ENCODE peak calls at places on chromosomes 13 and 19, in four cellular contexts. One of them, this sample, is unnamed.
A peak's percentile ranks its signal among the peaks of the same experiment; 100 is the strongest.

GRCh38 chr19:7746903-7747884 is at the start of gene CD209:
- DNase-seq in PC-3: no peak
- DNase-seq in neural progenitor cell: no peak
- DNase-seq in Karpas-422: no peak
- DNase-seq in this sample: no peak

GRCh38 chr19:2726160-2726855 is 5.1 kb upstream of the DIRAS1 start:
- DNase-seq in PC-3: no peak
- DNase-seq in neural progenitor cell: no peak
- DNase-seq in Karpas-422: no peak
- DNase-seq in this sample: no peak

GRCh38 chr19:43809762-43810696 is 7.8 kb upstream of the LYPD5 start:
- DNase-seq in PC-3: peak; percentile 75
- DNase-seq in neural progenitor cell: peak; percentile 71
- DNase-seq in Karpas-422: peak; percentile 84
- DNase-seq in this sample: no peak

GRCh38 chr19:1046836-1047695 is 7.2 kb downstream of the ABCA7 start:
- DNase-seq in PC-3: no peak
- DNase-seq in neural progenitor cell: no peak
- DNase-seq in Karpas-422: no peak
- DNase-seq in this sample: no peak

GRCh38 chr13:76425930-76426329 is 460.3 kb downstream of the KCTD12 start:
- DNase-seq in PC-3: peak; percentile 11
- DNase-seq in neural progenitor cell: no peak
- DNase-seq in Karpas-422: no peak
- DNase-seq in this sample: no peak

GRCh38 chr13:77918391-77919261 is at the start of gene EDNRB:
- DNase-seq in PC-3: no peak
- DNase-seq in neural progenitor cell: peak; percentile 58
- DNase-seq in Karpas-422: no peak
- DNase-seq in this sample: no peak

GRCh38 chr19:3075605-3076431 is 13.5 kb upstream of the TLE5 start:
- DNase-seq in PC-3: peak; percentile 57
- DNase-seq in neural progenitor cell: peak; percentile 74
- DNase-seq in Karpas-422: peak; percentile 84
- DNase-seq in this sample: no peak

GRCh38 chr13:73390100-73390499 is 331.3 kb downstream of the KLF5 start:
- DNase-seq in PC-3: no peak
- DNase-seq in neural progenitor cell: no peak
- DNase-seq in Karpas-422: no peak
- DNase-seq in this sample: no peak

GRCh38 chr13:80547885-80548284 is 207.0 kb upstream of the SPRY2 start:
- DNase-seq in PC-3: no peak
- DNase-seq in neural progenitor cell: no peak
- DNase-seq in Karpas-422: no peak
- DNase-seq in this sample: no peak

GRCh38 chr19:46299004-46299509 is 2.2 kb downstream of the HIF3A start:
- DNase-seq in PC-3: peak; percentile 76
- DNase-seq in neural progenitor cell: no peak
- DNase-seq in Karpas-422: no peak
- DNase-seq in this sample: peak; percentile 74

GRCh38 chr19:48963371-48964204 is 1.5 kb upstream of the FTL start:
- DNase-seq in PC-3: peak; percentile 43
- DNase-seq in neural progenitor cell: peak; percentile 73
- DNase-seq in Karpas-422: peak; percentile 91
- DNase-seq in this sample: peak; percentile 69

GRCh38 chr13:105328212-105328611 is 1207.2 kb downstream of the EFNB2 start:
- DNase-seq in PC-3: no peak
- DNase-seq in neural progenitor cell: no peak
- DNase-seq in Karpas-422: no peak
- DNase-seq in this sample: no peak

GRCh38 chr19:44207126-44207803 is 5.1 kb upstream of the ZNF227 start:
- DNase-seq in PC-3: peak; percentile 94
- DNase-seq in neural progenitor cell: peak; percentile 94
- DNase-seq in Karpas-422: peak; percentile 93
- DNase-seq in this sample: peak; percentile 86

GRCh38 chr19:9531933-9532332 is 6.5 kb downstream of the ZNF426 start:
- DNase-seq in PC-3: peak; percentile 91
- DNase-seq in neural progenitor cell: no peak
- DNase-seq in Karpas-422: no peak
- DNase-seq in this sample: no peak

GRCh38 chr19:11373166-11373884 is 1.1 kb upstream of the SWSAP1 start:
- DNase-seq in PC-3: peak; percentile 58
- DNase-seq in neural progenitor cell: peak; percentile 92
- DNase-seq in Karpas-422: peak; percentile 51
- DNase-seq in this sample: no peak

GRCh38 chr13:66994097-66994496 is 236.0 kb downstream of the PCDH9 start:
- DNase-seq in PC-3: no peak
- DNase-seq in neural progenitor cell: peak; percentile 92
- DNase-seq in Karpas-422: peak; percentile 93
- DNase-seq in this sample: no peak

GRCh38 chr19:36771275-36772231 is 1.1 kb downstream of the ZNF850 start:
- DNase-seq in PC-3: peak; percentile 11
- DNase-seq in neural progenitor cell: peak; percentile 71
- DNase-seq in Karpas-422: no peak
- DNase-seq in this sample: peak; percentile 76

GRCh38 chr19:16446108-16447014 is 25.4 kb downstream of the EPS15L1 start:
- DNase-seq in PC-3: no peak
- DNase-seq in neural progenitor cell: no peak
- DNase-seq in Karpas-422: peak; percentile 90
- DNase-seq in this sample: no peak

GRCh38 chr19:7965259-7965841 is 21.9 kb upstream of the TIMM44 start:
- DNase-seq in PC-3: peak; percentile 35
- DNase-seq in neural progenitor cell: no peak
- DNase-seq in Karpas-422: no peak
- DNase-seq in this sample: no peak

GRCh38 chr13:77833331-77833863 is 85.2 kb downstream of the EDNRB start:
- DNase-seq in PC-3: no peak
- DNase-seq in neural progenitor cell: peak; percentile 10
- DNase-seq in Karpas-422: no peak
- DNase-seq in this sample: no peak

GRCh38 chr19:55289117-55289796 is 5.5 kb downstream of the BRSK1 start:
- DNase-seq in PC-3: peak; percentile 30
- DNase-seq in neural progenitor cell: no peak
- DNase-seq in Karpas-422: no peak
- DNase-seq in this sample: no peak

GRCh38 chr13:112715715-112716460 is 26.1 kb downstream of the ATP11A start:
- DNase-seq in PC-3: no peak
- DNase-seq in neural progenitor cell: no peak
- DNase-seq in Karpas-422: no peak
- DNase-seq in this sample: no peak

GRCh38 chr13:101305981-101306411 is 110.3 kb downstream of the NALCN start:
- DNase-seq in PC-3: no peak
- DNase-seq in neural progenitor cell: no peak
- DNase-seq in Karpas-422: no peak
- DNase-seq in this sample: no peak

GRCh38 chr19:36420961-36421748 is 2.7 kb upstream of the ZFP82 start:
- DNase-seq in PC-3: no peak
- DNase-seq in neural progenitor cell: peak; percentile 15
- DNase-seq in Karpas-422: no peak
- DNase-seq in this sample: no peak

GRCh38 chr19:58563823-58564222 is 5.4 kb upstream of the UBE2M start:
- DNase-seq in PC-3: no peak
- DNase-seq in neural progenitor cell: no peak
- DNase-seq in Karpas-422: no peak
- DNase-seq in this sample: no peak

GRCh38 chr13:44159633-44160279 is 213.9 kb upstream of the SERP2 start:
- DNase-seq in PC-3: peak; percentile 95
- DNase-seq in neural progenitor cell: no peak
- DNase-seq in Karpas-422: no peak
- DNase-seq in this sample: peak; percentile 54

GRCh38 chr19:41341669-41342490 is 11.8 kb downstream of the TGFB1 start:
- DNase-seq in PC-3: no peak
- DNase-seq in neural progenitor cell: no peak
- DNase-seq in Karpas-422: no peak
- DNase-seq in this sample: no peak

GRCh38 chr13:41859555-41859954 is 101.4 kb downstream of the VWA8 start:
- DNase-seq in PC-3: no peak
- DNase-seq in neural progenitor cell: no peak
- DNase-seq in Karpas-422: no peak
- DNase-seq in this sample: no peak

GRCh38 chr13:93721483-93721882 is 494.9 kb downstream of the GPC6 start:
- DNase-seq in PC-3: peak; percentile 59
- DNase-seq in neural progenitor cell: no peak
- DNase-seq in Karpas-422: no peak
- DNase-seq in this sample: no peak

GRCh38 chr19:42555801-42556200 is 27.5 kb upstream of the CEACAM1 start:
- DNase-seq in PC-3: no peak
- DNase-seq in neural progenitor cell: no peak
- DNase-seq in Karpas-422: no peak
- DNase-seq in this sample: no peak

GRCh38 chr19:42552086-42553065 is 24.1 kb upstream of the CEACAM1 start:
- DNase-seq in PC-3: no peak
- DNase-seq in neural progenitor cell: no peak
- DNase-seq in Karpas-422: no peak
- DNase-seq in this sample: no peak

GRCh38 chr19:42554046-42554575 is 25.8 kb upstream of the CEACAM1 start:
- DNase-seq in PC-3: no peak
- DNase-seq in neural progenitor cell: no peak
- DNase-seq in Karpas-422: no peak
- DNase-seq in this sample: no peak

GRCh38 chr19:42555317-42555716 is 27.0 kb upstream of the CEACAM1 start:
- DNase-seq in PC-3: no peak
- DNase-seq in neural progenitor cell: peak; percentile 43
- DNase-seq in Karpas-422: no peak
- DNase-seq in this sample: no peak

DNA sequence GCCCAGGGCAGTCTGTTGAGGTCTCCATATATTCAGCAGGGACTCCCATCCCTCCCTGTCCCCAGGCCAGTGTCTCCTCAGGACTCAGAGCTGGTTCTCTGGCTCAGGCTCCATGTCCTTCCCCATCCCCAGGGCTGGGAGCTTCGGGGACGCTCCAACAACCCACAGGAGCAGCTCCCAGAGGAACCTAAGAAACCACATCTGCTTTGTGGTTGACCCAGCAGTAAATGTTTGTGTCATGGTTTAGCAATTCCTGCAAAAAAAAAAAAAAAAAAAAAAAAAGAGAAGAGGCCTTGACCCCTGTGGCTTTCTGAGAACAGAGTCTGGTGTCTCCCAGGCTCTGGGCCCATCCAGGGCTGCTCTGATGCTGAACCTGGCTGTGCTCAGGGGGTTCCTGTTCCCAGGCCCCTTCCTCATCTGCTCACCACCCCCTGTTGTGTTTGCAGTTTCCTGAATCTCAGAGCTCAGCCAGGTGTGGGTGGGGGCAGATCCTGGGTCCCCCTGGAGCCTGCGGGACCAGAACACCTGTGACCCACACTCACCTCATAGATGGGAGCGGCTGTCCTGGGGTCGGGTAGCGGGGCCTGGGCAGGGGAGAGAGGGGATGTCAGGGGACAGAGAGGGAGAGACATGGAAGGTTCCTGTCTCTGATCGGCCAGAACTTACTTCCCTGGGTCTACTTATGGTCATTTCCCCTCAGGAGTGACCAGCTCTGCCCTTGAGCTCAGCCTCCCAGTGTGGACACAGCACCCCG is 25.2 kb upstream of the CEACAM1 start:
- DNase-seq in PC-3: peak; percentile 38
- DNase-seq in neural progenitor cell: no peak
- DNase-seq in Karpas-422: no peak
- DNase-seq in this sample: peak; percentile 50
- H4K20me1 ChIP-seq in PC-3: no peaks in the 10 kb centered on the region
- H4K20me1 ChIP-seq in neural progenitor cell: no peaks in the 10 kb centered on the region
- H4K20me1 ChIP-seq in Karpas-422: no peaks in the 10 kb centered on the region
- H4K20me1 ChIP-seq in this sample: no peaks in the 10 kb centered on the region

GRCh38 chr19:18651738-18652137 is 14.9 kb downstream of the KLHL26 start:
- DNase-seq in PC-3: no peak
- DNase-seq in neural progenitor cell: no peak
- DNase-seq in Karpas-422: no peak
- DNase-seq in this sample: no peak
- H4K20me1 ChIP-seq in PC-3: no peaks in the 10 kb centered on the region
- H4K20me1 ChIP-seq in neural progenitor cell: peaks cover 73% of the 10 kb centered on the region
- H4K20me1 ChIP-seq in Karpas-422: peaks cover 52% of the 10 kb centered on the region
- H4K20me1 ChIP-seq in this sample: peaks cover 24% of the 10 kb centered on the region

DNA sequence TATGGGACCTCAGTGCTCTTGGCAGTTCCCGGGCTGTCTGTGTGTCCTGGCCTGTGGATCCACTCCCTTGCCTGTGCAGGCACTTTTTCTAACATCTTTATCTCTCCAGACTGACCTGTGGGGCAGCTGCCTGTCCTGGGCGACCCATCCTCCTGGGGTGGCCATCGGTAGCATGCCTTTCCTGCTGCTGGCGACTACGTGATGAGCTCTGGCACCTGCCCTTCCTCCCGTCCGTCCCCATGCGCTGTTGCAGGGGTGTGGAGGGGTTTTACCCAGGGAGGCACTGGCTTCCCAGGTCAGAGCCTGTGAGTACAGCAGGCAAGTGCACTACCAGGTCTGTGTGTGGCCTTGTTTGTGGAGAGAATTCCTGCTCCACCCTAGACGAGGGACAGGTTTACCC is 93.3 kb downstream of the KDM4B start:
- DNase-seq in PC-3: no peak
- DNase-seq in neural progenitor cell: no peak
- DNase-seq in Karpas-422: no peak
- DNase-seq in this sample: no peak
- H4K20me1 ChIP-seq in PC-3: peaks cover 1% of the 10 kb centered on the region
- H4K20me1 ChIP-seq in neural progenitor cell: peaks cover 39% of the 10 kb centered on the region
- H4K20me1 ChIP-seq in Karpas-422: no peaks in the 10 kb centered on the region
- H4K20me1 ChIP-seq in this sample: no peaks in the 10 kb centered on the region

GRCh38 chr13:40564342-40564997 is 102.0 kb downstream of the FOXO1 start:
- DNase-seq in PC-3: no peak
- DNase-seq in neural progenitor cell: no peak
- DNase-seq in Karpas-422: no peak
- DNase-seq in this sample: no peak
- H4K20me1 ChIP-seq in PC-3: no peaks in the 10 kb centered on the region
- H4K20me1 ChIP-seq in neural progenitor cell: no peaks in the 10 kb centered on the region
- H4K20me1 ChIP-seq in Karpas-422: peaks cover 69% of the 10 kb centered on the region
- H4K20me1 ChIP-seq in this sample: no peaks in the 10 kb centered on the region

DNA sequence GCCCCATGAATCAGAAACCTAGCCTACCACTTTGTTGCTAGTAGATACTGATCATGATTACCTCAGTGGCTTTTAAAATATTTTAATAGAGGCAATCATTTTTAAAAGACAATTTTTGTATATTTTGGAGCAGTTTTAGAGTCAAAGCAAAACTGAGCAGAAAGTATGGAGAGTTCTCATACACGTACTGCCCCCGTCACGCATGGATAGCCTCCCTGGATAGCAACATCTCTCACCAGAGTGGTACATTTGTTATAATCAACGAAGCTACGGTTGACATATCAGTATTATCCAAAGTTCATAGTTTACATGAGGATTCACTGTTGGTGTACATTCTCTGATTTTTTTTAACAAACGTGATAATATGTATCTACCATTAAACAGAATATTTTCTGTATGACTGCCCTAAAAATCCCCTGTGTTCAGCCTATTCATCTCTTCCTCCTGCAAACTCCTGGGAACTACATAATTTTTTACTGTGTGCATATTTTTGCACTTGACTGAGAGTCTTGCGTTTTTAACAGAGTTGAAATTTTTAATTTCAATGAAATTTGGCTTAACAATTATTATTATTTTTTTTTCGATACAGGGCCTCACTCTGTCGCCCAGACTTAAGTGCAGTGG is 1436.8 kb upstream of the PCDH9 start:
- DNase-seq in PC-3: no peak
- DNase-seq in neural progenitor cell: no peak
- DNase-seq in Karpas-422: no peak
- DNase-seq in this sample: no peak
- H4K20me1 ChIP-seq in PC-3: no peaks in the 10 kb centered on the region
- H4K20me1 ChIP-seq in neural progenitor cell: no peaks in the 10 kb centered on the region
- H4K20me1 ChIP-seq in Karpas-422: no peaks in the 10 kb centered on the region
- H4K20me1 ChIP-seq in this sample: no peaks in the 10 kb centered on the region

This sample was measured in PC-9.